ENCODE peak calls at places on chromosomes 13 and 19, in four cellular contexts. M is cardiac muscle cell; J is activated CD4-positive, CD25-positive, alpha-beta regulatory T cell; W is NCI-H187 treated with DMSO at 0.1 percent for 48 hours. F is an unnamed sample.

GRCh38 chr13:70523622-70524021 is 415.4 kb upstream of the KLHL1 start:
- DNase-seq in M (no peak), J (no peak), W (no peak), F (no peak)

GRCh38 chr19:11346104-11346940 is at the start of the genes CCDC159 and TMEM205:
- DNase-seq in M (peak), J (peak), W (peak), F (peak)

GRCh38 chr13:77034883-77035282 is 7.9 kb upstream of the FBXL3 start:
- DNase-seq in M (no peak), J (no peak), W (no peak), F (no peak)

GRCh38 chr13:33262997-33263396 is 22.6 kb downstream of the STARD13 start:
- DNase-seq in M (no peak), J (no peak), W (no peak), F (no peak)

GRCh38 chr19:15114153-15114540 is 6.9 kb downstream of the SYDE1 start:
- DNase-seq in M (peak), J (no peak), W (no peak), F (no peak)

GRCh38 chr13:84455143-84455905 is 573.0 kb upstream of the SLITRK1 start:
- DNase-seq in M (no peak), J (no peak), W (no peak), F (no peak)

GRCh38 chr19:32222594-32222993 is 122.8 kb upstream of the ZNF507 start:
- DNase-seq in M (no peak), J (no peak), W (no peak), F (no peak)

GRCh38 chr19:15199652-15200574 is 882 bp downstream of the NOTCH3 start:
- DNase-seq in M (peak), J (no peak), W (no peak), F (no peak)

GRCh38 chr19:42121036-42121621 is 11.1 kb downstream of the POU2F2 start:
- DNase-seq in M (no peak), J (no peak), W (no peak), F (no peak)

GRCh38 chr13:49690133-49690989 is 925 bp downstream of the EBPL start:
- DNase-seq in M (peak), J (no peak), W (no peak), F (no peak)

GRCh38 chr13:113072370-113072769 is 33.2 kb upstream of the F7 start:
- DNase-seq in M (no peak), J (no peak), W (no peak), F (no peak)

GRCh38 chr13:24228852-24229458 is 68.4 kb downstream of the SPATA13 start:
- DNase-seq in M (peak), J (no peak), W (no peak), F (no peak)

F was measured in T-helper 1 cell.